ENCODE peak calls at places on chromosomes 12 and 14, in four cellular contexts. Z is HepG2, R is K562, I is GM12878. W is an unnamed sample.

GRCh38 chr14:70919774-70920173 is 12.5 kb downstream of the PCNX1 start:
- DNase-seq in R (no peak), Z (no peak), I (no peak), W (no peak)

GRCh38 chr14:71602524-71602923 is 329.7 kb upstream of the RGS6 start:
- DNase-seq in I (no peak), R (no peak), Z (no peak), W (no peak)

GRCh38 chr12:120007272-120007671 is 18.2 kb downstream of the BICDL1 start:
- DNase-seq in I (no peak), R (no peak), Z (no peak), W (no peak)

GRCh38 chr12:46711756-46712155 is 114.0 kb downstream of the SLC38A4 start:
- DNase-seq in Z (no peak), R (no peak), I (no peak), W (no peak)

GRCh38 chr14:58912799-58913432 is 275.2 kb downstream of the DACT1 start:
- DNase-seq in I (no peak), R (no peak), Z (no peak), W (no peak)

GRCh38 chr12:99284161-99284560 is 363.4 kb upstream of the GARIN6 start:
- DNase-seq in Z (no peak), I (no peak), R (no peak), W (no peak)

GRCh38 chr12:109102491-109102890 is 5.1 kb downstream of the UNG start:
- DNase-seq in R (no peak), I (no peak), Z (no peak), W (no peak)

GRCh38 chr12:2691001-2691339 is 103.8 kb upstream of the FKBP4 start:
- DNase-seq in Z (no peak), R (no peak), I (no peak), W (no peak)

GRCh38 chr12:30979371-30980259 is 53.1 kb downstream of the TSPAN11 start:
- DNase-seq in I (no peak), R (no peak), Z (no peak), W (no peak)

GRCh38 chr14:32608880-32609279 is 279.8 kb downstream of the AKAP6 start:
- DNase-seq in I (no peak), Z (no peak), R (no peak), W (no peak)

GRCh38 chr12:56629459-56630179 is 507 bp downstream of the BAZ2A start:
- DNase-seq in Z (no peak), R (peak; percentile 64), I (no peak), W (no peak)

GRCh38 chr14:102544034-102544744 is 34.6 kb upstream of the ANKRD9 start:
- DNase-seq in R (no peak), I (no peak), Z (peak; percentile 59), W (no peak)

GRCh38 chr12:116520801-116521471 is 38.2 kb upstream of the MAP1LC3B2 start:
- DNase-seq in I (no peak), Z (no peak), R (no peak), W (no peak)

GRCh38 chr12:14723763-14724162 is 27.4 kb upstream of the GUCY2C start:
- DNase-seq in Z (peak; percentile 54), I (peak; percentile 37), R (peak; percentile 11), W (peak; percentile 55)

GRCh38 chr14:59107819-59108218 is 80.6 kb upstream of the DAAM1 start:
- DNase-seq in Z (no peak), I (no peak), R (no peak), W (no peak)

GRCh38 chr14:23071975-23072539 is 14.7 kb upstream of the CDH24 start:
- DNase-seq in R (no peak), Z (no peak), I (no peak), W (peak; percentile 31)

GRCh38 chr14:33972522-33973162 is 21.8 kb upstream of the EGLN3 start:
- DNase-seq in I (peak; percentile 61), R (no peak), Z (no peak), W (no peak)

GRCh38 chr14:39175445-39176262 is 600 bp downstream of the PNN start:
- DNase-seq in Z (peak; percentile 66), R (peak; percentile 54), I (no peak), W (peak; percentile 37)

GRCh38 chr12:113448874-113449273 is 22.8 kb downstream of the LHX5 start:
- DNase-seq in Z (no peak), R (no peak), I (no peak), W (no peak)

GRCh38 chr14:104512771-104513640 is 66.6 kb upstream of the C14orf180 start:
- DNase-seq in Z (no peak), R (no peak), I (no peak), W (no peak)

GRCh38 chr12:51264297-51264696 is 5.9 kb downstream of the SMAGP start:
- DNase-seq in I (no peak), R (no peak), Z (no peak), W (no peak)

GRCh38 chr14:102799684-102800562 is 22.7 kb downstream of the TRAF3 start:
- DNase-seq in Z (no peak), R (no peak), I (no peak), W (no peak)

GRCh38 chr12:104973250-104973649 is 12.9 kb upstream of the NOPCHAP1 start:
- DNase-seq in I (no peak), Z (no peak), R (no peak), W (no peak)

GRCh38 chr14:44846232-44846824 is 115.4 kb downstream of the KLHL28 start:
- DNase-seq in Z (peak; percentile 27), R (peak; percentile 20), I (peak; percentile 27), W (peak; percentile 57)

GRCh38 chr12:75560167-75560566 is 48.8 kb upstream of the KRR1 start:
- DNase-seq in Z (peak; percentile 68), I (no peak), R (no peak), W (no peak)

GRCh38 chr12:56836317-56836716 is 73.2 kb downstream of the HSD17B6 start:
- DNase-seq in R (no peak), I (no peak), Z (no peak), W (no peak)

GRCh38 chr12:79547044-79547734 is 143.6 kb downstream of the PAWR start:
- DNase-seq in I (no peak), Z (peak; percentile 93), R (no peak), W (no peak)

GRCh38 chr12:31524791-31525495 is 66.0 kb downstream of the DENND5B start:
- DNase-seq in I (peak; percentile 67), Z (no peak), R (no peak), W (no peak)

GRCh38 chr12:77560714-77561113 is 270.0 kb upstream of the NAV3 start:
- DNase-seq in Z (peak; percentile 1), I (no peak), R (no peak), W (no peak)

GRCh38 chr12:124565071-124565491 is 2.3 kb downstream of the NCOR2 start:
- DNase-seq in R (no peak), I (no peak), Z (no peak), W (no peak)

GRCh38 chr12:122265433-122265832 is 861 bp downstream of the VPS33A start:
- DNase-seq in R (no peak), Z (no peak), I (no peak), W (no peak)

GRCh38 chr14:99671230-99672224 is 12.6 kb upstream of the CYP46A1 start:
- DNase-seq in Z (peak; percentile 61), I (no peak), R (no peak), W (no peak)

DNA sequence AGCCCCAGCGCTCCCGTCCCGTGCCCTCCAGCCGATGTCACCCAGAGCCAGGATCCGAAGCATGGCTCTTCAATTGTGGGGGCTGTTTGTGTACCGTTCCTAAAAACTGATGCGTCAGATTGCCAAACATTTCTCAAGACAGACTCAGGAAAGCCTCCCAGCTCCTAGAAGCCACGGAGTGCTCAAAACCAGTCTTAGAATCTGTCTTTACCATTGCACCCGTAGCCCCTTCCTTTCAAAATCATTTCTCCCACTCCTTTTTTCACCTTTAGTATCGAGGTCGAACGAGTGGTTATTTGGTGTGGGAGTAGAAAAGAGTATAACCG is 557 bp downstream of the STK38L start:
- DNase-seq in Z (no peak), R (no peak), I (no peak), W (no peak)
- TF ChIP-seq FOXK2 in Z (no peak), R (no peak), I (no peak), W (no peak)

GRCh38 chr12:117583092-117583491 is 221.7 kb upstream of the NOS1 start:
- DNase-seq in I (no peak), R (no peak), Z (no peak), W (no peak)

GRCh38 chr12:117590999-117591398 is 229.6 kb upstream of the NOS1 start:
- DNase-seq in R (no peak), Z (no peak), I (no peak), W (no peak)

GRCh38 chr12:117583677-117584076 is 222.3 kb upstream of the NOS1 start:
- DNase-seq in R (no peak), Z (no peak), I (no peak), W (no peak)

GRCh38 chr12:117590386-117590785 is 229.0 kb upstream of the NOS1 start:
- DNase-seq in R (no peak), I (no peak), Z (no peak), W (no peak)

GRCh38 chr12:117587646-117588287 is 226.3 kb upstream of the NOS1 start:
- DNase-seq in R (peak; percentile 80), I (no peak), Z (peak; percentile 15), W (peak; percentile 76)
- TF ChIP-seq SP1 in R (no peak), I (no peak), Z (no peak), W (no peak)

DNA sequence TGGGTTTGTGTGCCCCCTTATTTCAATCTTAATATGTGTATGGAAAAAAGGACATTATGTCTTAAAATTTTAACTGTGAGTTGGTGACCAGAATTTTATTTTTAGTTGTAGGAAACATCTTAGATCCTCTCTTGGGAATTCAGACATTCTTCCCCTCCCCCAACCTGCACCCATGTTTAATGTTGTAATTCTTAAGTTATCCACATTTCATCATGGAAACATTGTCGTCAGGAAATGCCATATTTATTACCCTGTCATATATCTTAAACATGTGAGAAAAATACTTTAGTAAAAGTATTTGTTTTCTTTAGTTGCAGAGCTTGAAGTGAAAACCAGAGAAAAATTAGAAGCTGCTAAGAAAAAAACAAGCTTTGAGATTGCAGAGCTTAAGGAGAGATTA is 30.3 kb downstream of the YEATS4 start:
- DNase-seq in Z (no peak), R (no peak), I (no peak), W (no peak)
- TF ChIP-seq FOXK2 in Z (no peak), R (no peak), I (no peak), W (no peak)

GRCh38 chr12:132214161-132214476 is 69.9 kb downstream of the NOC4L start:
- DNase-seq in R (no peak), Z (no peak), I (no peak), W (no peak)

GRCh38 chr12:132213359-132214160 is 69.3 kb downstream of the NOC4L start:
- DNase-seq in R (no peak), Z (no peak), I (no peak), W (no peak)

GRCh38 chr12:132216354-132216987 is 72.2 kb downstream of the NOC4L start:
- DNase-seq in R (no peak), Z (no peak), I (no peak), W (no peak)

GRCh38 chr12:132215644-132215989 is 71.4 kb downstream of the NOC4L start:
- DNase-seq in R (no peak), Z (no peak), I (no peak), W (no peak)

GRCh38 chr12:132214906-132215643 is 70.8 kb downstream of the NOC4L start:
- DNase-seq in R (no peak), Z (no peak), I (no peak), W (no peak)
- TF ChIP-seq SP1 in R (no peak), Z (no peak), I (no peak), W (no peak)